ENCODE peak calls at places on chromosomes 11 and 22, in seven cellular contexts. Z is stomach, R is A549, G is left ventricle myocardium inferior, Q is upper lobe of right lung, V is gastrocnemius medialis, B is kidney. S is an unnamed sample.
A peak's percentile ranks its signal among the peaks of the same experiment; 100 is the strongest.

GRCh38 chr11:61174275-61174674 is 13.0 kb upstream of the VPS37C start:
- DNase-seq in Z (peak; percentile 94), R (no peak), G (no peak), Q (no peak), V (no peak), B (no peak), S (no peak)

GRCh38 chr11:14644396-14645246 is 1.0 kb downstream of the PDE3B start:
- DNase-seq in Z (peak; percentile 34), R (peak; percentile 28), G (peak; percentile 29), Q (peak; percentile 76), V (no peak), B (peak; percentile 76), S (peak; percentile 52)

GRCh38 chr11:8973121-8973520 is 8.9 kb upstream of the TMEM9B start:
- DNase-seq in Z (no peak), R (no peak), G (no peak), Q (no peak), V (no peak), B (no peak), S (no peak)

GRCh38 chr11:3006505-3007260 is 14.6 kb upstream of the NAP1L4 start:
- DNase-seq in Z (no peak), R (no peak), G (no peak), Q (peak; percentile 89), V (no peak), B (no peak), S (no peak)

GRCh38 chr11:111049131-111049530 is 196.4 kb upstream of the POU2AF2 start:
- DNase-seq in Z (no peak), R (no peak), G (no peak), Q (no peak), V (no peak), B (no peak), S (no peak)

GRCh38 chr11:112364962-112365481 is 104.4 kb upstream of the PLET1 start:
- DNase-seq in Z (no peak), R (no peak), G (no peak), Q (no peak), V (no peak), B (no peak), S (no peak)

GRCh38 chr11:104073950-104074349 is 37.5 kb downstream of the DDI1 start:
- DNase-seq in Z (no peak), R (peak; percentile 0), G (no peak), Q (no peak), V (no peak), B (no peak), S (no peak)

GRCh38 chr22:36910461-36910860 is 3.0 kb upstream of the CSF2RB start:
- DNase-seq in Z (no peak), R (no peak), G (no peak), Q (no peak), V (no peak), B (no peak), S (no peak)

GRCh38 chr11:59263225-59263894 is 50.6 kb upstream of the MPEG1 start:
- DNase-seq in Z (peak; percentile 63), R (no peak), G (no peak), Q (no peak), V (no peak), B (peak; percentile 77), S (peak; percentile 60)

DNA sequence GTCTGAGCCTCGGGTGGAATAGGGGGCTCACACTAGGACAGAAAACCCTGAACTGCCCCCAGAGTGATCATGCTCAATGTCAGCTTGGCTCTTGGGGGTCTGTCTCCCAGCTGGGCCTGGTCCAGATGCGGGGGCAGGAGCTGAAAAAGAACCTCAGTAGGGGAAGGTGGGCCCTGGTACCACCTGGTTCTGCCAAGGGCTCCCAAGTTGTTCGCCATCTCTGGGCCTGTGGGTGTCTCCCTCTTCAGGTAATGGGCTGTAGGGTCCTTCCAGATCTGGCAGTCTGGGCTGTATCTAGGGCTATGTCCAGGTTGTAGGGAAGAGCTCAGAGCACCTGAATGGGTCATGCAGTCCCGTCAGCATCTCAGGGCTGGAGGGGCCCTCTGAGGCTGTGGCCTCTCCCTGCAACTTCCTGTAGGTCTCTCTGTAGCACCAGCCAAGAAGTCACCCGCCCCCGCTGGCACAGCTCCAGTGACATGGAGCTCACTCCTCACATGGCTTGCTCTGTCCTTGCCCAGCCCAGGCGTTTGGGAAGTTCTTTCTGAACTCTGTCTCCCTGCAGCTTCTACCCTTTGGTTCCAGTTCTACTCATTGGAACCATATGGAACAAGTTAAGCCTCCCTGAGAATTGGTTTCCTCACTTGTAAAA is 33.0 kb upstream of the SOX10 start:
- DNase-seq in Z (peak; percentile 74), R (no peak), G (peak; percentile 87), Q (peak; percentile 90), V (peak; percentile 69), B (peak; percentile 91), S (peak; percentile 76)
- TF ChIP-seq CTCF in Z (no peak), R (no peak), G (no peak), Q (no peak), V (no peak), B (no peak), S (no peak)

GRCh38 chr11:18865261-18865660 is 73.7 kb upstream of the PTPN5 start:
- DNase-seq in Z (no peak), R (no peak), G (no peak), Q (no peak), V (no peak), B (no peak), S (no peak)
- H3K4me3 ChIP-seq in Z (no peak overlapping the region), R (no peak overlapping the region), G (no peak overlapping the region), Q (no peak overlapping the region), V (no peak overlapping the region), B (no peak overlapping the region), S (no peak overlapping the region)

DNA sequence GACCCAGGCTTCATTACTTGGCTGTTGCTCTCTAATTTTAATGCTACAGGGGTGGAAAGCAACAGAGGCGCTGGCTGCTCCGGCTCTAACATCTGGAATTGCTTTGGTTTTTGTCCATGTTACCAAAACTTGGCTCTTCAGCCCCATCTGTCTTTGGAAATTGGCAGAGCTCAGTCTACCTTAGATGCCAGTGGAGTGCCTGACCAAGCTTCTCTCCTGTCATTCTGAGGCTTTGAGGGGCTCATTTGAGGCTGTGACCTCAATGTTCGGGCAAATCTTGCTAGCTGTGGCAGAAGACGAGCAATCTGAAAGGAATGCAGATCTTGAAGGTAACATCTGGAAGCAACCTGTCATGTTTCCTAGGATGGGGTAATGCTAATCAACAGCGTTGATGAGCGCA is 409.5 kb upstream of the SYN3 start:
- DNase-seq in Z (no peak), R (no peak), G (no peak), Q (no peak), V (no peak), B (no peak), S (no peak)
- TF ChIP-seq CTCF in Z (no peak), R (no peak), G (peak; percentile 26), Q (no peak), V (no peak), B (no peak), S (no peak)

DNA sequence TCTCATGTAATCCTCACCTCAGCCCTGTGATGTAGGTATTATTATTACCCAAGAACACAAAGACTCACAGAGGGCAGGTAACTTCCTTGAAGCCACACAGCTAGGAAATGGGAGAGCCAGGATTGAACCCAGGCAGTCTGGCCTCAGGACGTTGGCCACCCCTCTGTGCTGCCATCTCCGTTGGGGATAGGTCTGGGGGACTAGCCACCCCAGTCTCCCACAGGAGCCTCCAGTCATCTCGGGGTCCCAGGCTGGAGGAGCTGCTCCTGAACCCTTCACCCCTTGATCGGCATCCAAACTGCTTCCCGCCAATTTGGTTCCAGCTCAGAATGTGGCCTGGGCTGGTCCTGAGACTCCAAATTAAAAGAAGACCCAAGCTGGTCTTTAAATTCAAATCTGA is 10.4 kb upstream of the TCF20 start:
- DNase-seq in Z (no peak), R (no peak), G (peak; percentile 7), Q (no peak), V (no peak), B (peak; percentile 57), S (no peak)
- H3K4me3 ChIP-seq in Z (no peak overlapping the region), R (no peak overlapping the region), G (no peak overlapping the region), Q (no peak overlapping the region), V (no peak overlapping the region), B (no peak overlapping the region), S (no peak overlapping the region)

GRCh38 chr11:87290304-87290922 is 252.7 kb downstream of the TMEM135 start:
- DNase-seq in Z (no peak), R (peak; percentile 42), G (no peak), Q (no peak), V (no peak), B (no peak), S (no peak)
- TF ChIP-seq CTCF in Z (peak; percentile 50), R (peak; percentile 86), G (peak; percentile 76), Q (peak; percentile 75), V (peak; percentile 64), B (peak; percentile 68), S (peak; percentile 65)

DNA sequence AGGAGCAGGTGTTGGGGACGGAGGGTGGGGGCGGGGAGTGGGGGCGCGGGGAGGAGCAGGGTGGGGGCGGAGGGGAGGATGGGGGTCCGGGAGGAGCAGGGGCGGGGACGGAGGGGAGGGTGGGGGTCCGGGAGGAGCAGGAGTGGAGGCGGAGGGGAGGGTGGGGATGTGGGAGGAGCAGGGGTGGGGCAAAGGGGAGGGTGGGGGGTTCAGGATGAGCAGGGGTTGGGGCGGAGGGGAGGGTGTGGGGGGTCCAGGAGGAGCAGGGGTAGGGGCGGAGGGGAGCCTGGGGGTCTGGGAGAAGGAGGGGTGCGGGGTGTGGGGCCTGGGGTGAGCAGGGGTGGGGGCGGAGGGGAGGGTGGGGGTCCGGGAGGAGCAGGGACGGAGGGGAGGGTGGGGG is 17.1 kb downstream of the CRELD2 start:
- DNase-seq in Z (no peak), R (no peak), G (no peak), Q (no peak), V (no peak), B (peak; percentile 90), S (no peak)
- H3K4me3 ChIP-seq in Z (peak overlapping the region; percentile 54), R (peak overlapping the region; percentile 61), G (peak overlapping the region; percentile 67), Q (peak overlapping the region; percentile 63), V (peak overlapping the region; percentile 57), B (no peak overlapping the region), S (peak overlapping the region; percentile 39)

S was measured in colonic mucosa.